ENCODE peak calls at places on chromosomes 12 and 14, in five cellular contexts. Q, N, E, I and U are unnamed samples.

GRCh38 chr14:100536721-100537700 is 50.2 kb downstream of the BEGAIN start:
- DNase-seq in Q (peak), N (peak), E (no peak), I (no peak), U (no peak)

GRCh38 chr14:69571879-69572633 is 2.6 kb downstream of the CCDC177 start:
- DNase-seq in Q (peak), N (no peak), E (no peak), I (peak), U (peak)

GRCh38 chr12:66103011-66103913 is 27.3 kb downstream of the LLPH start:
- DNase-seq in Q (no peak), N (no peak), E (no peak), I (peak), U (no peak)

GRCh38 chr14:64500088-64500487 is 3.5 kb downstream of the ZBTB25 start:
- DNase-seq in Q (no peak), N (no peak), E (no peak), I (no peak), U (peak)

GRCh38 chr14:76123426-76124095 is 28.2 kb upstream of the GPATCH2L start:
- DNase-seq in Q (no peak), N (no peak), E (no peak), I (no peak), U (no peak)

GRCh38 chr12:93098077-93098476 is 169.0 kb upstream of the EEA1 start:
- DNase-seq in Q (peak), N (no peak), E (peak), I (peak), U (peak)

GRCh38 chr14:68564236-68564825 is 228.5 kb downstream of the ZFP36L1 start:
- DNase-seq in Q (no peak), N (no peak), E (no peak), I (no peak), U (no peak)

GRCh38 chr12:13094349-13094748 is 9.1 kb downstream of the GSG1 start:
- DNase-seq in Q (no peak), N (no peak), E (no peak), I (peak), U (peak)

GRCh38 chr12:46470039-46470627 is 97.6 kb upstream of the SLC38A2 start:
- DNase-seq in Q (no peak), N (no peak), E (no peak), I (no peak), U (peak)

GRCh38 chr14:78989246-78989645 is 819.1 kb downstream of the NRXN3 start:
- DNase-seq in Q (no peak), N (no peak), E (no peak), I (no peak), U (no peak)

GRCh38 chr14:96192975-96193805 is 11.4 kb upstream of the BDKRB2 start:
- DNase-seq in Q (no peak), N (no peak), E (no peak), I (no peak), U (no peak)

GRCh38 chr12:108594-108993 is 42.0 kb downstream of the IQSEC3 start:
- DNase-seq in Q (no peak), N (no peak), E (no peak), I (no peak), U (no peak)

GRCh38 chr14:53925201-53925766 is 31.3 kb downstream of the BMP4 start:
- DNase-seq in Q (no peak), N (no peak), E (no peak), I (no peak), U (no peak)

GRCh38 chr12:112116232-112117060 is 7.9 kb upstream of the NAA25 start:
- DNase-seq in Q (no peak), N (peak), E (no peak), I (no peak), U (peak)

GRCh38 chr12:132118876-132119275 is 25.2 kb downstream of the DDX51 start:
- DNase-seq in Q (no peak), N (peak), E (no peak), I (no peak), U (no peak)

GRCh38 chr14:73726025-73726961 is 12.1 kb upstream of the PNMA1 start:
- DNase-seq in Q (no peak), N (no peak), E (no peak), I (no peak), U (peak)

GRCh38 chr14:70707138-70708038 is 65.7 kb downstream of the TTC9 start:
- DNase-seq in Q (no peak), N (no peak), E (peak), I (peak), U (peak)

GRCh38 chr12:697426-697825 is 34.2 kb upstream of the NINJ2 start:
- DNase-seq in Q (no peak), N (no peak), E (no peak), I (no peak), U (no peak)

GRCh38 chr12:122306407-122306806 is 40.1 kb upstream of the VPS33A start:
- DNase-seq in Q (no peak), N (no peak), E (no peak), I (no peak), U (no peak)

GRCh38 chr12:115541891-115542361 is 735.6 kb downstream of the MED13L start:
- DNase-seq in Q (no peak), N (no peak), E (no peak), I (peak), U (no peak)

GRCh38 chr14:51783765-51784164 is 76.6 kb upstream of the GNG2 start:
- DNase-seq in Q (no peak), N (no peak), E (no peak), I (peak), U (peak)

GRCh38 chr12:101697930-101698781 is 716 bp downstream of the CHPT1 start:
- DNase-seq in Q (peak), N (peak), E (no peak), I (peak), U (peak)

GRCh38 chr12:67797316-67797741 is 148.8 kb downstream of the DYRK2 start:
- DNase-seq in Q (no peak), N (no peak), E (no peak), I (no peak), U (no peak)

GRCh38 chr12:42361909-42362706 is 36.1 kb downstream of the PPHLN1 start:
- DNase-seq in Q (no peak), N (no peak), E (no peak), I (no peak), U (no peak)

GRCh38 chr12:25713264-25713663 is 160.2 kb upstream of the LMNTD1 start:
- DNase-seq in Q (no peak), N (no peak), E (peak), I (no peak), U (no peak)

GRCh38 chr14:79369359-79370332 is 841.7 kb downstream of the DIO2 start:
- DNase-seq in Q (peak), N (no peak), E (no peak), I (peak), U (peak)

GRCh38 chr12:91778938-91779400 is 366.7 kb downstream of the BTG1 start:
- DNase-seq in Q (peak), N (no peak), E (peak), I (peak), U (peak)

GRCh38 chr12:105676694-105677093 is 346.2 kb downstream of the C12orf75 start:
- DNase-seq in Q (peak), N (no peak), E (no peak), I (no peak), U (no peak)

GRCh38 chr12:103705098-103705497 is 118.0 kb downstream of the STAB2 start:
- DNase-seq in Q (no peak), N (no peak), E (no peak), I (no peak), U (no peak)

DNA sequence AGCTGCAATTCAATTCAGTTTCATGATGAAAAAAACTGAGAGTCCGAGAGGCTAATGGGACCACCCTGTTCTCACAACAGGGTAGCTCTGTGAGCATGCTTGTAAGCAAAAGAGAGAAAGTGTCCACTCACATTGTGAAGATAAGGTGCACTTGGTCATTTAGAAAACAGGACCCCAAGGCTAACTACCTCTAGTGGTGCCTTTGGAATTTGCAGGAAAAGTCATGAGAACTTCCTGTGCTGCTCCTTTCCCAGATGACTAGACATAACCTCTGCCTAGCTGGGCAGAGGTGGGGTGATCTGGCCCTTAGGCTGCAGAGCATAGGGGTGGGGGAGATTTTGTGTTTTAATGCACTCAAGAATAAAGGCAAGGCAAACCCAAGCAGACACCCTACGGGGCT is 118.9 kb downstream of the STAB2 start:
- DNase-seq in Q (no peak), N (no peak), E (no peak), I (peak), U (no peak)
- TF ChIP-seq CTCF in Q (no peak), N (no peak), E (peak), I (peak), U (peak)

GRCh38 chr12:62689042-62689839 is 222.6 kb downstream of the MON2 start:
- DNase-seq in Q (no peak), N (no peak), E (no peak), I (peak), U (peak)

GRCh38 chr12:62683724-62684501 is 217.3 kb downstream of the MON2 start:
- DNase-seq in Q (peak), N (peak), E (no peak), I (no peak), U (peak)

GRCh38 chr12:62681306-62681705 is 214.7 kb downstream of the MON2 start:
- DNase-seq in Q (no peak), N (no peak), E (no peak), I (no peak), U (no peak)

GRCh38 chr12:62686938-62687337 is 220.3 kb downstream of the MON2 start:
- DNase-seq in Q (no peak), N (no peak), E (no peak), I (no peak), U (no peak)

GRCh38 chr12:62684586-62685295 is 218.1 kb downstream of the MON2 start:
- DNase-seq in Q (peak), N (peak), E (no peak), I (no peak), U (no peak)
- H3K4me3 ChIP-seq in Q (no peak), N (no peak), E (no peak), I (no peak), U (no peak)

GRCh38 chr12:11227373-11227772 is 40.6 kb upstream of the TAS2R42 start:
- DNase-seq in Q (no peak), N (no peak), E (no peak), I (no peak), U (no peak)

GRCh38 chr12:11228268-11228879 is 41.1 kb downstream of the PRB3 start:
- DNase-seq in Q (no peak), N (no peak), E (peak), I (peak), U (peak)
- TF ChIP-seq CTCF in Q (no peak), N (no peak), E (peak), I (peak), U (peak)

GRCh38 chr12:3884671-3885070 is 11.5 kb upstream of the PARP11 start:
- DNase-seq in Q (no peak), N (no peak), E (no peak), I (no peak), U (no peak)
- H3K4me3 ChIP-seq in Q (no peak), N (peak), E (no peak), I (no peak), U (no peak)

GRCh38 chr12:124680863-124681778 is 113.7 kb upstream of the NCOR2 start:
- DNase-seq in Q (peak), N (no peak), E (peak), I (peak), U (peak)
- TF ChIP-seq CTCF in Q (no peak), N (no peak), E (peak), I (peak), U (peak)

GRCh38 chr14:105067140-105067968 is 2.1 kb upstream of the GPR132 start:
- DNase-seq in Q (no peak), N (no peak), E (peak), I (peak), U (peak)
- H3K4me3 ChIP-seq in Q (no peak), N (no peak), E (peak), I (no peak), U (no peak)

DNA sequence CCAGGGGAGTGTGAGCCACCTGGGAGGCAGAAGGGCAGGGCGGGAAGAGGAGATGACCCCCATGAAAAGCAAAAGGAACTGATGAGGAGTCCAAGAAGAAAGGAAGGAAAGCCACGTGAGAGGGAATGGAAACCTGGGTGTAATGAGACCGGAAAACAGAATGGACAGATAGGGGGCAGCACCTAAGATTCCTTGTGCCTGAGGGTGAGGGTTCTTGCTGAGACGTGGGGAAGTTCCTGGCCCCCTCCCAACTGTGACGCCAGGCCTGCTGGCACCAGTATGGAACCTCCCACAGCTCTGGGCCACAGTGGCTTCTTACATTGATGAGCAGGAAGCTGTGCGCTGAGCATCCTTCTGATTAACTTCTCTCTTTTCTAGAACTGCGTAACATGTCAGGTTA is 30.8 kb downstream of the TTC7B start:
- DNase-seq in Q (peak), N (peak), E (no peak), I (peak), U (peak)
- TF ChIP-seq CTCF in Q (no peak), N (no peak), E (no peak), I (peak), U (peak)

DNA sequence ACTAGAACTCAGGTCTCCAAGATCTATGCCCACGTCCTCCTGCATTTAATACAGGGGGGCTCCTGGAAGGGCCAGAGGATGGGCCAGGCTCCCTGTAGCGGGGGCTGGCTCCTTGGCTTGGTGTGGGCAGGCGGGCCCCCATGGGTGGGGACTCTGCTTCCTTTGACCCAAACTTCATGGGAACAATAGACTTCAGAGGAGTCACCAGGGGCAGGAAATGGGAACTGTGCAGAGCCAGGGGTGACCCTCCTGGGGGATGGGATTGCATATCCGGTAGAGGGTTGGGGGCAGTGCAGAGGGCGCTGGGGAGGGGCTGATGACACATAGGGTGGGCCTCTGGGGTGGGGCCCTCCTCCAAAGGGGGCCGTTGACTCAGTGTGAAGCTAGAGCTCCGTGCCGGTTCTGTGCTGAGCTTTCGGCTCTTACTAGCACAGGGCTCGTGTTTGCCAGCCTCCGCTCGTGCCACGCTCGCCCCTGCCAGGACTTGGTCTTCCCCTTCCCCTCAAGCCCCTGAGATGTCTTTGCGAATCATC is 4.6 kb downstream of the TEAD4 start:
- DNase-seq in Q (no peak), N (no peak), E (no peak), I (no peak), U (peak)
- H3K4me3 ChIP-seq in Q (no peak), N (no peak), E (no peak), I (no peak), U (peak)

GRCh38 chr14:60488175-60488574 is 2.3 kb upstream of the C14orf39 start:
- DNase-seq in Q (no peak), N (no peak), E (no peak), I (peak), U (no peak)
- TF ChIP-seq CTCF in Q (no peak), N (no peak), E (no peak), I (peak), U (no peak)

DNA sequence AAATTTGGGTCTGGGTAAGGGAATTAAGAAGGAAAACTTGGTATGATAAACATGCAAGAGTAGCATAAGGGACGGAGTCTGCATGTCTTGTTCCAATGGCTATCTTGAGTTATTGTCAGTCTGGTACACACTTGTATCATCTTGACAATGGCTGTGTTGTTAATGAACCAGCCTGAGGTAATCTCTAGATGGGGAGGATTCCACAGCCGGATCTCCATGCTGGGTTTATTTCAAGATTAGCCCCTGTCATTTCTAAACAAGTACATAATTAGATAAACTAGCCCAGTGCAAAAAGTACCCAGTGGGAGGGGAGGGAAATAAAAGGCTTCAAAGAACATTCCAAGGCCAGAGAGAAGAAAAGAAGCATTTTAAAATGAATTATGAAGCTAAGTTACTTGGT is 16.5 kb upstream of the CMAS start:
- DNase-seq in Q (no peak), N (no peak), E (no peak), I (no peak), U (no peak)
- H3K4me3 ChIP-seq in Q (no peak), N (no peak), E (no peak), I (no peak), U (no peak)